ENCODE peak calls at places on chromosomes 1 and 21, in five cellular contexts. One of them, this sample, is unnamed.

GRCh38 chr21:41836166-41837015 is 42.8 kb downstream of the PRDM15 start:
- DNase-seq in NCI-H2171: no peak
- DNase-seq in uterus: no peak
- DNase-seq in endodermal cell: no peak
- DNase-seq in CD4-positive, alpha-beta T cell: no peak
- DNase-seq in this sample: peak

GRCh38 chr1:38826262-38826661 is 33.3 kb downstream of the RRAGC start:
- DNase-seq in NCI-H2171: no peak
- DNase-seq in uterus: no peak
- DNase-seq in endodermal cell: no peak
- DNase-seq in CD4-positive, alpha-beta T cell: no peak
- DNase-seq in this sample: no peak

GRCh38 chr1:66274634-66275033 is 259.3 kb upstream of the SGIP1 start:
- DNase-seq in NCI-H2171: no peak
- DNase-seq in uterus: no peak
- DNase-seq in endodermal cell: no peak
- DNase-seq in CD4-positive, alpha-beta T cell: no peak
- DNase-seq in this sample: no peak

GRCh38 chr1:185360714-185361113 is 43.7 kb upstream of the IVNS1ABP start:
- DNase-seq in NCI-H2171: no peak
- DNase-seq in uterus: no peak
- DNase-seq in endodermal cell: no peak
- DNase-seq in CD4-positive, alpha-beta T cell: no peak
- DNase-seq in this sample: no peak

GRCh38 chr1:1281533-1282321 is 1.5 kb downstream of the SCNN1D start:
- DNase-seq in NCI-H2171: no peak
- DNase-seq in uterus: no peak
- DNase-seq in endodermal cell: no peak
- DNase-seq in CD4-positive, alpha-beta T cell: no peak
- DNase-seq in this sample: no peak

GRCh38 chr1:116573388-116574100 is 2.7 kb upstream of the CD58 start:
- DNase-seq in NCI-H2171: no peak
- DNase-seq in uterus: no peak
- DNase-seq in endodermal cell: no peak
- DNase-seq in CD4-positive, alpha-beta T cell: no peak
- DNase-seq in this sample: no peak

GRCh38 chr1:40107290-40107959 is 10.4 kb upstream of the PPT1 start:
- DNase-seq in NCI-H2171: no peak
- DNase-seq in uterus: no peak
- DNase-seq in endodermal cell: peak
- DNase-seq in CD4-positive, alpha-beta T cell: no peak
- DNase-seq in this sample: peak

GRCh38 chr1:205048382-205048781 is 5.4 kb downstream of the CNTN2 start:
- DNase-seq in NCI-H2171: no peak
- DNase-seq in uterus: no peak
- DNase-seq in endodermal cell: no peak
- DNase-seq in CD4-positive, alpha-beta T cell: no peak
- DNase-seq in this sample: no peak

GRCh38 chr1:21869620-21870121 is 57.6 kb downstream of the LDLRAD2 start:
- DNase-seq in NCI-H2171: peak
- DNase-seq in uterus: peak
- DNase-seq in endodermal cell: no peak
- DNase-seq in CD4-positive, alpha-beta T cell: no peak
- DNase-seq in this sample: peak

GRCh38 chr21:36297555-36297937 is 22.5 kb upstream of the MORC3 start:
- DNase-seq in NCI-H2171: no peak
- DNase-seq in uterus: no peak
- DNase-seq in endodermal cell: no peak
- DNase-seq in CD4-positive, alpha-beta T cell: no peak
- DNase-seq in this sample: no peak